ENCODE peak calls at places on chromosome 22, in seven cellular contexts. Q, D, M, T, K, F and V are unnamed samples.

GRCh38 chr22:48428556-48429371 is 1398.9 kb downstream of the BRD1 start:
- DNase-seq in Q (no peak), D (no peak), M (no peak), T (no peak), K (no peak), F (no peak), V (no peak)

GRCh38 chr22:36405671-36406070 is 17.9 kb upstream of the MYH9 start:
- DNase-seq in Q (no peak), D (no peak), M (no peak), T (peak; percentile 88), K (no peak), F (no peak), V (peak; percentile 37)

GRCh38 chr22:19419464-19420178 is 11.9 kb downstream of the HIRA start:
- DNase-seq in Q (no peak), D (no peak), M (no peak), T (peak; percentile 89), K (no peak), F (no peak), V (no peak)

GRCh38 chr22:19275919-19276600 is 15.5 kb downstream of the CLTCL1 start:
- DNase-seq in Q (no peak), D (no peak), M (no peak), T (no peak), K (no peak), F (no peak), V (no peak)

GRCh38 chr22:21778705-21779363 is 43.2 kb upstream of the YPEL1 start:
- DNase-seq in Q (no peak), D (no peak), M (no peak), T (no peak), K (no peak), F (no peak), V (no peak)

GRCh38 chr22:24768537-24769374 is 5.8 kb downstream of the PIWIL3 start:
- DNase-seq in Q (peak; percentile 86), D (peak; percentile 81), M (peak; percentile 54), T (peak; percentile 50), K (peak; percentile 85), F (peak; percentile 78), V (peak; percentile 68)

GRCh38 chr22:26681395-26681821 is 24.0 kb downstream of the MIAT start:
- DNase-seq in Q (peak; percentile 90), D (peak; percentile 32), M (no peak), T (no peak), K (no peak), F (peak; percentile 83), V (no peak)

GRCh38 chr22:37669586-37669985 is 5.8 kb upstream of the LGALS1 start:
- DNase-seq in Q (no peak), D (no peak), M (no peak), T (no peak), K (no peak), F (no peak), V (no peak)

GRCh38 chr22:36327922-36328551 is 59.7 kb downstream of the MYH9 start:
- DNase-seq in Q (no peak), D (peak; percentile 60), M (no peak), T (no peak), K (no peak), F (no peak), V (no peak)

GRCh38 chr22:25852223-25852622 is 110.2 kb downstream of the MYO18B start:
- DNase-seq in Q (no peak), D (no peak), M (no peak), T (no peak), K (no peak), F (no peak), V (no peak)

GRCh38 chr22:49567894-49568750 is 259.6 kb downstream of the BRD1 start:
- DNase-seq in Q (no peak), D (no peak), M (no peak), T (no peak), K (no peak), F (no peak), V (no peak)

GRCh38 chr22:38289583-38290082 is 16.8 kb upstream of the TMEM184B start:
- DNase-seq in Q (no peak), D (no peak), M (no peak), T (no peak), K (no peak), F (no peak), V (no peak)

GRCh38 chr22:39133871-39134270 is 18.6 kb downstream of the CBX7 start:
- DNase-seq in Q (no peak), D (no peak), M (no peak), T (no peak), K (no peak), F (no peak), V (no peak)

GRCh38 chr22:20243545-20244249 is 24.4 kb downstream of the RTN4R start:
- DNase-seq in Q (peak; percentile 47), D (peak; percentile 69), M (no peak), T (peak; percentile 44), K (peak; percentile 69), F (no peak), V (peak; percentile 54)

GRCh38 chr22:49462795-49463194 is 364.9 kb downstream of the BRD1 start:
- DNase-seq in Q (no peak), D (no peak), M (no peak), T (no peak), K (no peak), F (no peak), V (no peak)

GRCh38 chr22:37202706-37203105 is 9.6 kb downstream of the SSTR3 start:
- DNase-seq in Q (no peak), D (no peak), M (no peak), T (no peak), K (no peak), F (no peak), V (no peak)

GRCh38 chr22:45163417-45164216 is at the start of gene NUP50:
- DNase-seq in Q (peak; percentile 98), D (peak; percentile 99), M (peak; percentile 93), T (peak; percentile 98), K (peak; percentile 100), F (peak; percentile 99), V (peak; percentile 95)
- TF ChIP-seq CTCF in Q (no peak), D (peak; percentile 21), M (no peak), T (no peak), K (no peak), F (no peak), V (no peak)

GRCh38 chr22:31839986-31840385 is 86.2 kb downstream of the DEPDC5 start:
- DNase-seq in Q (no peak), D (no peak), M (no peak), T (no peak), K (no peak), F (no peak), V (no peak)

GRCh38 chr22:31836010-31836409 is 82.2 kb downstream of the DEPDC5 start:
- DNase-seq in Q (peak; percentile 22), D (no peak), M (no peak), T (no peak), K (no peak), F (peak; percentile 41), V (no peak)

GRCh38 chr22:31841029-31841827 is 87.4 kb downstream of the DEPDC5 start:
- DNase-seq in Q (no peak), D (no peak), M (no peak), T (no peak), K (no peak), F (no peak), V (no peak)

GRCh38 chr22:31840581-31840980 is 86.8 kb downstream of the DEPDC5 start:
- DNase-seq in Q (no peak), D (no peak), M (no peak), T (no peak), K (no peak), F (no peak), V (no peak)

DNA sequence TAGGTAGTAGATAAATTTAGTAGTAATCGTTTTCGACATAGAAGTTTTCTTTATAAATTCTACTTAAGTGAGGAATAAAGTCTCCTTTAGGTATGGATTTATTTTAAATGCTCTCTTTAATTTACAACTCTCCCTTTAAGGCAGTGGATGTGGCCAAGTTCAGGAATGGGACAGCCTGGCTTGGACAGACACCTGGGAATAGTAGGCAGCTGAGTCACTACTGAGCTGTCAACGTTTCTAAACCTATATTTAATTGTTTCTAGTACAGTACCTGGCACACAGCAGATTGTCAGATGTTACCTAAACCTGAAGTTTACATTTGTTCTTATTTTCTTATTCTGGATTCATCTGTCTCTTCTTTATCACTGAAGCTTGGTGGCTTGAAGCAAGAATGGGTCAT is 85.1 kb downstream of the DEPDC5 start:
- DNase-seq in Q (no peak), D (no peak), M (no peak), T (no peak), K (no peak), F (no peak), V (peak; percentile 30)
- TF ChIP-seq EZH2phosphoT487 in Q (no peak), D (no peak), M (no peak), T (no peak), K (no peak), F (no peak), V (no peak)

GRCh38 chr22:40153186-40153585 is 24.5 kb upstream of the TNRC6B start:
- DNase-seq in Q (peak; percentile 24), D (no peak), M (no peak), T (no peak), K (no peak), F (no peak), V (no peak)

GRCh38 chr22:40147388-40148176 is 30.1 kb upstream of the TNRC6B start:
- DNase-seq in Q (peak; percentile 83), D (no peak), M (no peak), T (no peak), K (no peak), F (peak; percentile 42), V (no peak)
- TF ChIP-seq CTCF in Q (peak; percentile 78), D (no peak), M (no peak), T (no peak), K (no peak), F (peak; percentile 41), V (no peak)

GRCh38 chr22:42842658-42843370 is 14.3 kb downstream of the ARFGAP3 start:
- DNase-seq in Q (no peak), D (no peak), M (no peak), T (no peak), K (no peak), F (no peak), V (peak; percentile 45)
- TF ChIP-seq EZH2phosphoT487 in Q (no peak), D (no peak), M (no peak), T (no peak), K (no peak), F (no peak), V (no peak)

DNA sequence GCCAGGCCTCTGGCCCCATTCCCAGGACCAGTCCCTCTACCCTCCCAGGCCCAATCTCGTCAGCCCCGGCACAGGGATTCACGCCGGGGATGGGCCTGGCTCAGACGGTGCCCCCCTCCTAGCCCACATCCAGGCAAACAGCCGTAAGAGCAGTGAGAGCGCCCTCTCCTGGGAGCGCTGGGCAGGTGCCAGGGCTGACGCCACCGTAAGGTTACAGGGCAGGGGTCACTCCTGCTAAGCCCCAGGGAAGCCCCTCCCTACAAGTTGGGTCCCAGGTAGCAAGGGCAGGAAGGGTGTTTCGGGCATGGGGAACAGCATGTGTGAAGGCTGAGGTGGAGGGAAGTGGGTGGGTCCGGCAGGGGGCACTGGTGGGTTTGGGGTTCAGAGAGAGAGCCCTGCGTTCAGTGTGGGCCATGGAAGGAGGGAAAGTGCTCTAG is 19.2 kb upstream of the PPARA start:
- DNase-seq in Q (peak; percentile 89), D (no peak), M (no peak), T (no peak), K (peak; percentile 76), F (peak; percentile 75), V (no peak)
- TF ChIP-seq CTCF in Q (peak; percentile 95), D (peak; percentile 15), M (peak; percentile 92), T (peak; percentile 73), K (peak; percentile 56), F (peak; percentile 82), V (peak; percentile 46)